ENCODE peak calls at places on chromosomes 13 and 19, in six cellular contexts. P is effector CD4-positive, alpha-beta T cell; X is AG10803; H is activated T-cell treated with anti-CD3 and anti-CD28 coated beads for 24 hours; B is GM03348; V is pons. F is an unnamed sample.
A peak's percentile ranks its signal among the peaks of the same experiment; 100 is the strongest.

GRCh38 chr13:43058318-43058674 is 34.9 kb downstream of the DNAJC15 start:
- DNase-seq in X (peak; percentile 75), V (no peak), H (no peak), P (no peak), B (peak; percentile 51), F (peak; percentile 15)

GRCh38 chr13:29707876-29708543 is 112.5 kb upstream of the SLC7A1 start:
- DNase-seq in H (peak; percentile 23), V (peak; percentile 13), X (peak; percentile 62), P (peak; percentile 15), B (peak; percentile 84), F (no peak)

GRCh38 chr13:110412132-110412912 is 105.2 kb downstream of the COL4A2 start:
- DNase-seq in H (peak; percentile 54), B (peak; percentile 94), X (peak; percentile 100), P (peak; percentile 21), V (peak; percentile 86), F (peak; percentile 77)

GRCh38 chr19:8373867-8374813 is 10.2 kb downstream of the ANGPTL4 start:
- DNase-seq in V (peak; percentile 46), P (no peak), X (no peak), H (no peak), B (no peak), F (no peak)

GRCh38 chr13:34076943-34077703 is 259.2 kb downstream of the RFC3 start:
- DNase-seq in H (no peak), P (no peak), V (peak; percentile 7), X (peak; percentile 73), B (peak; percentile 39), F (no peak)

GRCh38 chr19:4369888-4370260 is 26.5 kb downstream of the MPND start:
- DNase-seq in H (peak; percentile 69), X (peak; percentile 65), P (peak; percentile 59), V (peak; percentile 67), B (no peak), F (no peak)

GRCh38 chr13:88464851-88465250 is 793.7 kb downstream of the SLITRK5 start:
- DNase-seq in X (no peak), V (no peak), B (no peak), H (no peak), P (no peak), F (no peak)

GRCh38 chr13:106186366-106187030 is 349.0 kb downstream of the EFNB2 start:
- DNase-seq in P (no peak), B (no peak), X (no peak), H (no peak), V (no peak), F (peak; percentile 53)

GRCh38 chr19:12543855-12544254 is 7.4 kb downstream of the ZNF564 start:
- DNase-seq in X (peak; percentile 19), H (no peak), B (no peak), V (no peak), P (no peak), F (no peak)

GRCh38 chr13:102897371-102898138 is 51.7 kb downstream of the ERCC5 start:
- DNase-seq in H (no peak), X (no peak), P (no peak), V (no peak), B (no peak), F (no peak)

GRCh38 chr19:18532208-18532890 is 10.5 kb upstream of the ELL start:
- DNase-seq in X (no peak), P (no peak), B (no peak), H (no peak), V (no peak), F (no peak)

GRCh38 chr13:27920677-27921420 is 1.0 kb downstream of the PDX1 start:
- DNase-seq in X (peak; percentile 11), P (no peak), V (no peak), B (peak; percentile 41), H (no peak), F (no peak)

GRCh38 chr13:40235160-40235796 is 431.2 kb downstream of the FOXO1 start:
- DNase-seq in H (no peak), B (no peak), P (no peak), X (no peak), V (no peak), F (no peak)

GRCh38 chr19:51366050-51366998 is at the start of gene ETFB:
- DNase-seq in B (peak; percentile 99), V (peak; percentile 99), X (peak; percentile 97), H (peak; percentile 92), P (peak; percentile 90), F (peak; percentile 89)

GRCh38 chr13:113064534-113065405 is 40.8 kb upstream of the F7 start:
- DNase-seq in B (peak; percentile 65), P (no peak), X (peak; percentile 33), V (no peak), H (no peak), F (peak; percentile 56)

GRCh38 chr19:2149980-2150793 is 1.2 kb downstream of the AP3D1 start:
- DNase-seq in P (no peak), H (no peak), X (peak; percentile 42), V (no peak), B (peak; percentile 52), F (no peak)

GRCh38 chr19:15113245-15114152 is 6.3 kb downstream of the SYDE1 start:
- DNase-seq in B (no peak), P (no peak), V (no peak), X (no peak), H (no peak), F (no peak)

GRCh38 chr13:40123962-40124647 is 468.6 kb downstream of the COG6 start:
- DNase-seq in B (no peak), X (no peak), V (no peak), H (no peak), P (no peak), F (no peak)

GRCh38 chr13:49052801-49053200 is 77.1 kb downstream of the FNDC3A start:
- DNase-seq in X (no peak), V (no peak), P (no peak), H (no peak), B (no peak), F (no peak)

GRCh38 chr13:110593430-110594130 is 21.8 kb upstream of the NAXD start:
- DNase-seq in P (no peak), B (peak; percentile 75), H (no peak), V (peak; percentile 70), X (peak; percentile 54), F (no peak)